ENCODE peak calls at places on chromosomes 6 and 20, in nine cellular contexts. X, L, M, Z, T, C, G, P and B are unnamed samples.

GRCh38 chr6:164325168-164325567 is 910.6 kb downstream of the QKI start:
- DNase-seq in X (no peak), L (no peak), M (no peak), Z (no peak), T (no peak), C (no peak), G (no peak), P (no peak), B (no peak)

GRCh38 chr20:4740774-4741431 is 19.2 kb downstream of the PRND start:
- DNase-seq in X (peak; percentile 53), L (peak; percentile 51), M (peak; percentile 34), Z (peak; percentile 49), T (peak; percentile 91), C (no peak), G (peak; percentile 65), P (peak; percentile 42), B (peak; percentile 57)

GRCh38 chr20:33861458-33861857 is 50.3 kb downstream of the CHMP4B start:
- DNase-seq in X (no peak), L (no peak), M (no peak), Z (no peak), T (no peak), C (no peak), G (no peak), P (no peak), B (no peak)

GRCh38 chr20:24771651-24772061 is 177.4 kb upstream of the CST7 start:
- DNase-seq in X (peak; percentile 15), L (no peak), M (no peak), Z (no peak), T (no peak), C (no peak), G (no peak), P (no peak), B (no peak)

GRCh38 chr6:64034331-64034730 is 398.7 kb downstream of the PHF3 start:
- DNase-seq in X (no peak), L (no peak), M (no peak), Z (no peak), T (no peak), C (no peak), G (no peak), P (no peak), B (peak; percentile 12)

GRCh38 chr6:12472601-12473038 is 182.5 kb downstream of the EDN1 start:
- DNase-seq in X (no peak), L (no peak), M (peak; percentile 20), Z (peak; percentile 33), T (no peak), C (peak; percentile 24), G (no peak), P (peak; percentile 24), B (peak; percentile 93)

GRCh38 chr6:139920027-139920851 is 545.8 kb upstream of the CITED2 start:
- DNase-seq in X (no peak), L (no peak), M (no peak), Z (no peak), T (no peak), C (no peak), G (no peak), P (no peak), B (no peak)

GRCh38 chr6:109222848-109223247 is 127.5 kb downstream of the CEP57L1 start:
- DNase-seq in X (no peak), L (no peak), M (no peak), Z (no peak), T (no peak), C (no peak), G (no peak), P (no peak), B (no peak)

GRCh38 chr20:31675828-31676533 is 38.3 kb downstream of the COX4I2 start:
- DNase-seq in X (no peak), L (peak; percentile 10), M (peak; percentile 55), Z (no peak), T (no peak), C (no peak), G (peak; percentile 71), P (peak; percentile 39), B (peak; percentile 35)

GRCh38 chr6:15441215-15441868 is 195.5 kb downstream of the JARID2 start:
- DNase-seq in X (no peak), L (peak; percentile 45), M (peak; percentile 56), Z (peak; percentile 36), T (peak; percentile 78), C (peak; percentile 25), G (peak; percentile 59), P (peak; percentile 70), B (peak; percentile 88)

GRCh38 chr6:157647261-157647915 is 175.7 kb upstream of the SNX9 start:
- DNase-seq in X (no peak), L (no peak), M (no peak), Z (no peak), T (no peak), C (no peak), G (no peak), P (no peak), B (no peak)

GRCh38 chr20:45725134-45725533 is 3.0 kb downstream of the SPINT4 start:
- DNase-seq in X (no peak), L (no peak), M (no peak), Z (no peak), T (no peak), C (no peak), G (no peak), P (no peak), B (no peak)

GRCh38 chr6:162904069-162904663 is 176.4 kb downstream of the PACRG start:
- DNase-seq in X (no peak), L (no peak), M (no peak), Z (no peak), T (no peak), C (no peak), G (no peak), P (no peak), B (no peak)

GRCh38 chr6:71368284-71368683 is 79.7 kb downstream of the OGFRL1 start:
- DNase-seq in X (no peak), L (no peak), M (no peak), Z (no peak), T (no peak), C (no peak), G (no peak), P (no peak), B (no peak)

GRCh38 chr6:56961151-56961550 is 6.2 kb downstream of the BEND6 start:
- DNase-seq in X (no peak), L (no peak), M (no peak), Z (no peak), T (no peak), C (no peak), G (peak; percentile 12), P (no peak), B (no peak)

GRCh38 chr6:54070025-54070424 is 41.2 kb upstream of the MLIP start:
- DNase-seq in X (no peak), L (no peak), M (no peak), Z (no peak), T (no peak), C (no peak), G (no peak), P (no peak), B (no peak)

GRCh38 chr20:17431621-17432364 is 99.4 kb downstream of the BFSP1 start:
- DNase-seq in X (no peak), L (peak; percentile 61), M (peak; percentile 36), Z (peak; percentile 56), T (peak; percentile 82), C (no peak), G (peak; percentile 60), P (peak; percentile 18), B (peak; percentile 66)

GRCh38 chr20:37997516-37997915 is 35.7 kb downstream of the TTI1 start:
- DNase-seq in X (no peak), L (no peak), M (no peak), Z (no peak), T (no peak), C (no peak), G (no peak), P (no peak), B (no peak)

GRCh38 chr6:107082045-107082444 is 33.3 kb downstream of the BEND3 start:
- DNase-seq in X (no peak), L (no peak), M (no peak), Z (no peak), T (peak; percentile 38), C (no peak), G (no peak), P (no peak), B (no peak)

DNA sequence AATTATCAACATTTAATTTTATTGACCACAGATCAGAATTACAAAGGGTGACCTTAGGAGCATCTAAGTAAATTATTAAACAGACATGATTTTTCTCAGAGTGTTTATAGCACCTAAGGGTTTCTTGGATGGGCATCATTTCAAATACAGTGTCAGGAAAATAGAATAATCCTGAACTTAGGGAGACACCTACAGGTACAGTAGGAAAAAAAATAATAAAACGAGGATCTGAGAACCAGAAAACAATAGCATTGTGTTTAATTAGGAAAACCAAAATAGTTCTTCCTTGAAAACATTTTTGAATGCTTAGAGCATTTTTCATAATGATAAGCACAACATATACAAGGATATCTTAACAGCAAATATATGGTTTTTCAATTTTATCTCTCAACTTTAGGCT is 39.2 kb downstream of the MMUT start:
- DNase-seq in X (no peak), L (no peak), M (no peak), Z (no peak), T (peak; percentile 23), C (no peak), G (no peak), P (no peak), B (peak; percentile 72)
- TF ChIP-seq CTCF in X (peak; percentile 23), L (no peak), M (no peak), Z (peak; percentile 27), T (peak; percentile 56), C (no peak), G (peak; percentile 36), P (no peak), B (peak; percentile 30)

DNA sequence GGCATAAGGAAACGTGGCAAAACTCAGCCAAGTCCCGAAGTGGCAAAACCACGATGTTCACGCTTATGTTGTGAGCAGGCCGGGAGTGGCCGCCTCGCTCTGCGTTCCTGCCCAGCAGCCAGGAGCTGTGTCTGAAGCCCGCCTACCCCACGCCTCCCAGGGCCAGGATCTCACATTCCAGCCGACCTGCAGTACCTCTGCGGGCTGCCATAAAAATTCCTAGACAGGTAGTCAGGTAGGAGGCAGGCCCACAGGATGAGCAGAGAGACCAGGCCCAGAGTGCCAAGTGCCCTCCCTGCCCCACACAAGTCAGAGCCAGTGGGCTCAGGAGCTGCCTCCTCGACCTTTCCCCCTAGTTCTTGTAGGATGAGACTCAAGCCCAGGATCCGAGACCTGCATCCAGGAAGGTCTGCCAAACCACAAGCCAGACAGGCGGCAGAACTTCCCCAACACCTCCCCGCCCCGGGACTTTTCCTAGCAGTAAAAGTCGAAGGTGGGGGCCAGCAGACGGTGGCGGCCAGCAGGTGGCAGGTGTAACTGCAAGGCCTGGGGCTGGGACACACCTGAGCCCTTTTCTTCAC is 16.7 kb downstream of the PMEPA1 start:
- DNase-seq in X (peak; percentile 83), L (peak; percentile 59), M (no peak), Z (peak; percentile 60), T (peak; percentile 68), C (no peak), G (peak; percentile 35), P (no peak), B (no peak)
- TF ChIP-seq CTCF in X (peak; percentile 70), L (peak; percentile 48), M (peak; percentile 11), Z (peak; percentile 35), T (peak; percentile 55), C (no peak), G (peak; percentile 74), P (peak; percentile 36), B (no peak)

GRCh38 chr6:113994934-113995342 is 24.0 kb upstream of the HDAC2 start:
- DNase-seq in X (no peak), L (no peak), M (peak; percentile 44), Z (no peak), T (peak; percentile 81), C (no peak), G (peak; percentile 40), P (peak; percentile 96), B (peak; percentile 92)
- TF ChIP-seq CTCF in X (peak; percentile 58), L (no peak), M (peak; percentile 59), Z (peak; percentile 41), T (peak; percentile 93), C (peak; percentile 24), G (peak; percentile 74), P (peak; percentile 93), B (peak; percentile 79)

GRCh38 chr6:30719791-30720737 is at the start of gene TUBB:
- DNase-seq in X (peak; percentile 97), L (peak; percentile 88), M (peak; percentile 98), Z (peak; percentile 97), T (peak; percentile 99), C (peak; percentile 98), G (peak; percentile 98), P (peak; percentile 98), B (peak; percentile 97)
- TF ChIP-seq CTCF in X (peak; percentile 40), L (no peak), M (peak; percentile 5), Z (peak; percentile 37), T (peak; percentile 23), C (peak; percentile 6), G (no peak), P (peak; percentile 27), B (peak; percentile 21)